ENCODE peak calls at places on chromosome 1, in four cellular contexts. V is PC-9; Y is mucosa of descending colon; X is activated CD4-positive, alpha-beta T cell treated with anti-CD3 and anti-CD28 coated beads for 36 hours. B is an unnamed sample.

GRCh38 chr1:42014823-42015222 is 96.1 kb upstream of the HIVEP3 start:
- DNase-seq in V (no peak), Y (no peak), X (no peak), B (no peak)

GRCh38 chr1:51924455-51924854 is 45.9 kb upstream of the NRDC start:
- DNase-seq in X (peak), Y (no peak), V (no peak), B (no peak)

GRCh38 chr1:10353282-10353681 is 45.6 kb upstream of the PGD start:
- DNase-seq in V (no peak), Y (no peak), X (no peak), B (no peak)

GRCh38 chr1:3924871-3925655 is 25.0 kb upstream of the C1orf174 start:
- DNase-seq in X (peak), V (peak), Y (no peak), B (no peak)

GRCh38 chr1:236534164-236534651 is 10.4 kb downstream of the LGALS8 start:
- DNase-seq in Y (no peak), V (peak), X (peak), B (no peak)

GRCh38 chr1:115764541-115764940 is 4.0 kb downstream of the CASQ2 start:
- DNase-seq in X (no peak), Y (peak), V (peak), B (peak)

GRCh38 chr1:218266356-218266755 is 18.7 kb upstream of the RRP15 start:
- DNase-seq in X (no peak), V (no peak), Y (no peak), B (no peak)

GRCh38 chr1:1164361-1164700 is 9.3 kb upstream of the TTLL10 start:
- DNase-seq in V (no peak), X (no peak), Y (no peak), B (no peak)

GRCh38 chr1:20089328-20090077 is 19.5 kb downstream of the PLA2G5 start:
- DNase-seq in V (no peak), X (no peak), Y (no peak), B (no peak)

B was measured in small intestine.